ENCODE peak calls at places on chromosomes 7 and 10, in six cellular contexts. C, L, X, S, K and I are unnamed samples.

GRCh38 chr7:106381252-106381651 is 96.5 kb upstream of the NAMPT start:
- DNase-seq in C (no peak), L (no peak), X (no peak), S (no peak), K (no peak), I (no peak)

GRCh38 chr10:69994262-69994661 is 58.4 kb upstream of the MACROH2A2 start:
- DNase-seq in C (peak), L (peak), X (no peak), S (no peak), K (peak), I (peak)

GRCh38 chr7:40329601-40330153 is 194.9 kb downstream of the SUGCT start:
- DNase-seq in C (peak), L (peak), X (peak), S (peak), K (no peak), I (peak)

GRCh38 chr10:117442944-117443676 is 67.9 kb upstream of the PDZD8 start:
- DNase-seq in C (peak), L (peak), X (peak), S (peak), K (peak), I (peak)

GRCh38 chr10:111482621-111483216 is 405.9 kb downstream of the ADRA2A start:
- DNase-seq in C (no peak), L (no peak), X (no peak), S (no peak), K (no peak), I (no peak)

GRCh38 chr10:52541082-52541481 is 227.0 kb downstream of the DKK1 start:
- DNase-seq in C (no peak), L (no peak), X (no peak), S (no peak), K (no peak), I (no peak)

GRCh38 chr10:87618470-87619423 is 40.9 kb upstream of the PAPSS2 start:
- DNase-seq in C (peak), L (peak), X (no peak), S (no peak), K (peak), I (no peak)

GRCh38 chr7:20217193-20217948 is at the start of gene MACC1:
- DNase-seq in C (peak), L (peak), X (peak), S (peak), K (no peak), I (peak)

GRCh38 chr10:96306516-96306915 is 2.3 kb downstream of the DNTT start:
- DNase-seq in C (peak), L (no peak), X (peak), S (peak), K (no peak), I (peak)

GRCh38 chr10:50417906-50418697 is 166.8 kb upstream of the ASAH2 start:
- DNase-seq in C (peak), L (peak), X (peak), S (peak), K (no peak), I (peak)